ENCODE peak calls at places on chromosomes 1 and 21, in five cellular contexts. Z, R, S, H and V are unnamed samples.
A peak's percentile ranks its signal among the peaks of the same experiment; 100 is the strongest.

GRCh38 chr1:242873661-242874060 is 349.2 kb upstream of the PLD5 start:
- DNase-seq in Z (no peak), R (no peak), S (no peak), H (no peak), V (no peak)

GRCh38 chr1:175245324-175245723 is 52.7 kb upstream of the KIAA0040 start:
- DNase-seq in Z (no peak), R (no peak), S (no peak), H (no peak), V (no peak)

GRCh38 chr1:69967245-69967766 is 238.1 kb downstream of the LRRC40 start:
- DNase-seq in Z (no peak), R (no peak), S (no peak), H (no peak), V (no peak)

GRCh38 chr21:36203603-36203889 is 46.9 kb downstream of the DOP1B start:
- DNase-seq in Z (peak; percentile 59), R (no peak), S (peak; percentile 28), H (peak; percentile 16), V (no peak)

GRCh38 chr1:197144570-197145325 is 1.7 kb downstream of the ASPM start:
- DNase-seq in Z (no peak), R (no peak), S (peak; percentile 12), H (no peak), V (no peak)

GRCh38 chr1:158248122-158248521 is 6.1 kb upstream of the CD1A start:
- DNase-seq in Z (no peak), R (no peak), S (no peak), H (peak; percentile 13), V (no peak)

GRCh38 chr1:8408151-8408839 is 90.4 kb downstream of the SLC45A1 start:
- DNase-seq in Z (no peak), R (no peak), S (no peak), H (no peak), V (no peak)

GRCh38 chr1:76115186-76115585 is 40.6 kb downstream of the ST6GALNAC3 start:
- DNase-seq in Z (no peak), R (no peak), S (no peak), H (no peak), V (no peak)

GRCh38 chr1:223363856-223364684 is at the start of gene SUSD4:
- DNase-seq in Z (no peak), R (no peak), S (peak; percentile 88), H (no peak), V (no peak)

GRCh38 chr21:28704746-28705145 is 287.9 kb downstream of the LTN1 start:
- DNase-seq in Z (no peak), R (no peak), S (no peak), H (no peak), V (no peak)

GRCh38 chr21:42650033-42650370 is 3.4 kb upstream of the PDE9A start:
- DNase-seq in Z (no peak), R (no peak), S (no peak), H (no peak), V (no peak)

GRCh38 chr1:172900359-172900997 is 150.3 kb downstream of the TNFSF18 start:
- DNase-seq in Z (no peak), R (no peak), S (no peak), H (no peak), V (no peak)

GRCh38 chr1:231442735-231443134 is 20.6 kb upstream of the EGLN1 start:
- DNase-seq in Z (no peak), R (no peak), S (no peak), H (no peak), V (no peak)

GRCh38 chr1:24391882-24392603 is 21.5 kb downstream of the STPG1 start:
- DNase-seq in Z (no peak), R (peak; percentile 70), S (peak; percentile 72), H (peak; percentile 84), V (no peak)

GRCh38 chr1:174877208-174877673 is 122.5 kb upstream of the CACYBP start:
- DNase-seq in Z (no peak), R (no peak), S (no peak), H (no peak), V (no peak)

GRCh38 chr1:180228648-180229482 is 1.2 kb upstream of the LHX4 start:
- DNase-seq in Z (no peak), R (no peak), S (peak; percentile 75), H (no peak), V (no peak)

GRCh38 chr1:99370476-99370875 is 106.2 kb downstream of the PLPPR4 start:
- DNase-seq in Z (no peak), R (no peak), S (no peak), H (no peak), V (no peak)

GRCh38 chr1:110228386-110228785 is 18.3 kb downstream of the KCNC4 start:
- DNase-seq in Z (no peak), R (no peak), S (no peak), H (no peak), V (no peak)

DNA sequence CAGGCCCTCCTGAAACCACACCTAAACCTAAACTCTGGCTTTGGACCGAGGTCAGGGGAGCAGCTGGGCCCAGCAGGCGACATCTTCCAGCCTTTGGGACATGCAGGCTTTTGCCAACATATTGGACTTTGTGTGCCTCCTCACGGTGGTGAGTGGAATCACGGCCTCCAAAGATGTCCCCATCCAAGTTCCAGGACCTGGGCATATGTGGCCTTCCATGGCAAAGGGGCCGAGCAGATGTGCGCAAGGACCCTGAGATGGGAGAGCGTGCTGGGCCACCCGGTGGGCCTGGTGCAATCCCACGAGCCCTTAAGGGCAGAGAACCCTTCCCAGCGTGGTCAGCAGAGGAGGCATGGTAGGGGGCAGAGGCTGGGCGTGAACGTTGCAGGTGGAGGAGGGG is 160.8 kb upstream of the C1orf174 start:
- DNase-seq in Z (no peak), R (no peak), S (no peak), H (no peak), V (no peak)
- TF ChIP-seq SIN3A in Z (no peak), R (no peak), S (no peak), H (no peak), V (no peak)

GRCh38 chr1:184958554-184959353 is 15.6 kb downstream of the NIBAN1 start:
- DNase-seq in Z (no peak), R (no peak), S (no peak), H (no peak), V (no peak)
- TF ChIP-seq POLR2AphosphoS5 in Z (no peak), R (no peak), S (no peak), H (no peak), V (no peak)

DNA sequence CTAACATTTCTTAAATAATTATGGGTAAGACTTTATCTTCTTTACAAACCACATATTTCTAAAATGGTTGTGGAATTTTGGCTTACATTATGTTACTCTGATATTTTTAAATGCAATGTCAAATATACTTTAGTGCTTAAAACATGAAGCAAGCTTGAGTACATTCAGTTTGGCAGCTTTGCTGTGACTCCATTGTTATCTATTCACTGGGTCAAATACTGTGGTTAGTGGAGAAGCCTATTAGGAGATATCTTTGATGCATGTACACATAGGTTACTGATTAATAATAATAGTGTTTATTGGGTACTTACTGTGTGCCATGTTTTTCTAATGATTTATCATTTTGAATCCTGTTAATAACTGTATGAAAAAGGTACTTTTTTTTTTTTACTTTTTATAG is 520.4 kb upstream of the B3GALT2 start:
- DNase-seq in Z (no peak), R (no peak), S (no peak), H (no peak), V (no peak)
- H3K27ac ChIP-seq in Z (no peak overlapping the region), R (no peak overlapping the region), S (no peak overlapping the region), H (no peak overlapping the region), V (no peak overlapping the region)

DNA sequence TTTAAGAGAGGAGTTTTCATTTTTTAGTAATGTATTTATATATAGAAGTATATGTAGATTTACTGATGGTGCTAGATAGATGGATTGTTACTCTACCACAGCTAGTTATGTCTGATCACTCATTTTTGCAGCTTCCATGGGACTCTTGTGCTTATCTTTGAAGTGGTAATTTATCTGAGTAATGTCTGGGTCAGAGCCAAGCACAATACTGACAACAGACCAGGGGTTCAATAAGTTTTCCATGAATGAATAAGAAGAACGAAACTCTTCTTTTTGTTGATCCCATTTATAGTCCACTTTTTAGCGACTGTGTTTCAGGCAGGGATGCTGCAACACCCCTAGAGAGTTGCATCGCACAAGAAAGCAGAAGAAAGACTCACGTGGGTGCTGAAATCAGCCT is 935.2 kb downstream of the PLA2G4A start:
- DNase-seq in Z (no peak), R (no peak), S (no peak), H (no peak), V (no peak)
- TF ChIP-seq SIN3A in Z (no peak), R (no peak), S (no peak), H (no peak), V (no peak)